ENCODE peak calls at places on chromosomes 3 and 15, in five cellular contexts. C is GM13976, Y is uterus, F is neural crest cell, S is mesothelial cell of epicardium. V is an unnamed sample.
A peak's percentile ranks its signal among the peaks of the same experiment; 100 is the strongest.

GRCh38 chr3:171614318-171614967 is 154.2 kb upstream of the TNIK start:
- DNase-seq in Y (peak; percentile 57), F (peak; percentile 51), C (peak; percentile 40), S (no peak), V (peak; percentile 23)

GRCh38 chr3:171569571-171570132 is 109.4 kb upstream of the TNIK start:
- DNase-seq in C (no peak), Y (no peak), F (no peak), S (no peak), V (no peak)

GRCh38 chr15:47887181-47887580 is 169.9 kb downstream of the SEMA6D start:
- DNase-seq in Y (no peak), F (no peak), S (no peak), C (no peak), V (no peak)

GRCh38 chr15:50135123-50135541 is 16.1 kb upstream of the ATP8B4 start:
- DNase-seq in Y (no peak), F (no peak), S (no peak), C (no peak), V (no peak)

GRCh38 chr3:23203651-23204111 is 554 bp downstream of the UBE2E2 start:
- DNase-seq in Y (peak; percentile 27), S (no peak), C (peak; percentile 32), F (peak; percentile 18), V (peak; percentile 17)

GRCh38 chr3:13539285-13539625 is 9.7 kb upstream of the FBLN2 start:
- DNase-seq in S (no peak), F (no peak), C (no peak), Y (no peak), V (no peak)

GRCh38 chr3:136353461-136353860 is 103.3 kb downstream of the PCCB start:
- DNase-seq in C (peak; percentile 37), S (no peak), F (no peak), Y (no peak), V (no peak)

GRCh38 chr3:55202320-55202719 is 274.5 kb upstream of the LRTM1 start:
- DNase-seq in C (no peak), S (no peak), F (no peak), Y (no peak), V (no peak)

GRCh38 chr3:158384019-158384418 is 187.0 kb upstream of the MLF1 start:
- DNase-seq in Y (no peak), C (peak; percentile 50), F (no peak), S (no peak), V (no peak)

GRCh38 chr15:89356634-89357298 is 22.1 kb upstream of the POLG start:
- DNase-seq in C (no peak), Y (no peak), F (no peak), S (no peak), V (no peak)

GRCh38 chr3:171694888-171695287 is 115.4 kb downstream of the PLD1 start:
- DNase-seq in Y (no peak), S (no peak), F (no peak), C (no peak), V (no peak)

GRCh38 chr3:127206154-127206553 is 13.2 kb downstream of the PRR23E start:
- DNase-seq in F (no peak), S (no peak), C (peak; percentile 20), Y (no peak), V (no peak)

GRCh38 chr3:111577798-111578685 is 17.1 kb downstream of the ZBED2 start:
- DNase-seq in Y (no peak), C (peak; percentile 44), F (no peak), S (no peak), V (no peak)

GRCh38 chr15:59222106-59222505 is 15.5 kb downstream of the LDHAL6B start:
- DNase-seq in Y (no peak), C (no peak), F (no peak), S (no peak), V (no peak)

GRCh38 chr15:91100561-91101355 is 701 bp downstream of the SV2B start:
- DNase-seq in Y (no peak), S (no peak), C (no peak), F (no peak), V (no peak)

GRCh38 chr3:134251731-134252391 is 1.2 kb upstream of the RYK start:
- DNase-seq in F (no peak), Y (peak; percentile 42), C (no peak), S (no peak), V (peak; percentile 64)

GRCh38 chr3:134250717-134251220 is at the start of gene RYK:
- DNase-seq in C (peak; percentile 91), F (peak; percentile 80), Y (peak; percentile 83), S (peak; percentile 53), V (peak; percentile 86)

GRCh38 chr3:134249935-134250716 is 533 bp downstream of the RYK start:
- DNase-seq in C (peak; percentile 76), F (peak; percentile 51), Y (peak; percentile 57), S (peak; percentile 44), V (peak; percentile 68)

GRCh38 chr3:134252766-134253165 is 2.1 kb upstream of the RYK start:
- DNase-seq in Y (no peak), F (no peak), S (no peak), C (no peak), V (no peak)

DNA sequence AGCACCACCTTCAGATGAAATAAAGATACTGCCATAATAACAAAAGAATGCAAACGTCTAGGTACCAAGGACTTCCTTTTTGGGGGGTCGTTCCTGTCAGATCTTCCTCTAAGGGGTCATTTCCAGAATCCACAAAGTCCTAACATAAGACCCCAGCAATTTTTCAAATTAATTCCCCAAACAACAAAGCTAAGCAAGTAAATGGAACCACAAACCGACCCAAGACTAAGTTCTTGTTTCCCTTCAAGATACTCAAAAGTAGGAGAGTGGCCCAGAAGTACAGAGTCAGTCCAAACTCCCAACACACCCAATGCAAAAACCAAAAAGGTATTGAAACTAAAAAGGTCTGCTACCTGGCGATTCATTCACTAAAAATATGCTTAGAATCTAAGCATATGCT is 1.2 kb downstream of the RYK start:
- DNase-seq in C (no peak), F (no peak), S (no peak), Y (no peak), V (no peak)
- TF ChIP-seq CTCF in C (no peak), F (no peak), S (no peak), Y (no peak), V (no peak)

DNA sequence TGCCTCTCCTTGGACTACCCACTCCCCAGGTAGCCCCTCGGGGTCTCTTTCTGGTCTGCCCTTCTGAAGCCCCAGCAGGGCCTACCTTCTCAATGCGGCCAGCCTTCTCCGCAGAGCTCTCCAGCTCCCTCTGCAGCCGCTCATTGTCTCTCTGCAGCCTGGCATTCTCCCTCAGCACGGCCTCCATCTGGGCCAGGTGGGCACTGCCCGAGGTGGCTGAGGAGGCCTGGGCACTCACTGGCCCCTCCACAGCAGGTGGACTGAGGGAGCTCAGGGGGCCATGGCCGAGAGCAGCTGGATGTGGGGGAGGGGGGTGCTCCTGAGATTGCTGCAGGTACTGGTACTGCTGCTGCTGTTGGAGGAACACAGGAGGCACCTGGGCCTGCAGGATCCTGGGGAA is 6.8 kb downstream of the AMOTL2 start:
- DNase-seq in F (no peak), Y (no peak), C (no peak), S (no peak), V (no peak)
- TF ChIP-seq CTCF in F (no peak), Y (no peak), C (no peak), S (no peak), V (no peak)

GRCh38 chr3:19229086-19229485 is 80.8 kb downstream of the KCNH8 start:
- DNase-seq in Y (no peak), C (no peak), S (no peak), F (no peak), V (no peak)
- TF ChIP-seq CTCF in Y (no peak), C (no peak), S (no peak), F (no peak), V (no peak)

DNA sequence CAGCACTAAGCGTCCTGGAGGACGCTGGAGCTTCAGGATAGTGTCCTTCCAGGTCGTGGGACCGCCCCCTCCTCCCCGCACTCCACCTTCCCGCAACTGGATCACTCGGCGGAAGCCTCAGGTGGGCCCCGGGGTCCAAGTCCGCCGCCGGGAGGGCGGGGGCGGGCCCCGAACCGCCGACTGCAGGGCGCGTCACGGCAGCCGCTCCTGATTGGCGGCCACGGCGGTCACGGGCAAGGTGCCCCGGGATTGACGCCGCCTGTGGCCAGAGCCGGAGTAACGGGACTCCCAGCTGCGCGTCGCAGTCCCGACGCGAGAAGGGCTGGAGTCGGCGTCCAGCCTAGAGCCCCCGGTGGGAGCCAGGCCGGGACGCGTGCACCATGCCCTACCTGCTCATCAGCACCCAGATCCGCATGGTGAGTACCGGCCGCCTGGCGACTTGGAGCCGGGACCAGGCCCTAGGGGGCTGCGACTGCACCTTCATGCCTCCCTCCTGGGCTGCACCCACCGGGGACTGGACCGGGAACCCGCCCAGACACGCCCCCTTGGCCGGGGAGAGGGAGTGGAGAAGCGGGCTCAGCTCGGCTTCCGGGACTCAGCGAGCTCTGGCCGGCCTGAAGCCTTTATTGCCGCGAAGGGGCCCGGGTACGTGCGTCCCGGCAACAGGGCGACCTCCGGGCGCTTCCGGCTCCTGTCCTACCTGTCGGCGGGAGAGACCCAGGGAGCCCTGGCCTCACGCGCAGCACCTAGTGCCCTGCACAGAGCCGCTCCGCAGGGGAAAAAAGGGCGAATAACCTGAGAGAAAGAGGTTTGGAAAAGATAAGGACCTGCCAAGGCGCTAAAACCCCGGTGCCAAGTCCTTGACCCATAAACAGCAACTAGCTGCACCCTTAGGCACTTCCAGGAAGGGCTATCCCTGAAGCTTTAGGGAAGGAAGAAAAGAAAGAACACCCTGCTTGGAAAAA is at the start of gene GCHFR:
- DNase-seq in S (peak; percentile 62), Y (peak; percentile 80), C (peak; percentile 91), F (peak; percentile 62), V (peak; percentile 67)
- TF ChIP-seq CTCF in S (peak; percentile 30), Y (peak; percentile 49), C (peak; percentile 48), F (peak; percentile 53), V (peak; percentile 23)

GRCh38 chr15:69505906-69506305 is 53.3 kb downstream of the RPLP1 start:
- DNase-seq in S (no peak), Y (no peak), C (no peak), F (no peak), V (no peak)

GRCh38 chr15:69501456-69501855 is 48.8 kb downstream of the RPLP1 start:
- DNase-seq in S (no peak), F (no peak), C (no peak), Y (no peak), V (no peak)

GRCh38 chr15:69500339-69500738 is 47.7 kb downstream of the RPLP1 start:
- DNase-seq in C (no peak), S (no peak), F (no peak), Y (no peak), V (no peak)

GRCh38 chr15:69502470-69503045 is 49.9 kb downstream of the RPLP1 start:
- DNase-seq in C (no peak), Y (no peak), S (no peak), F (no peak), V (no peak)

DNA sequence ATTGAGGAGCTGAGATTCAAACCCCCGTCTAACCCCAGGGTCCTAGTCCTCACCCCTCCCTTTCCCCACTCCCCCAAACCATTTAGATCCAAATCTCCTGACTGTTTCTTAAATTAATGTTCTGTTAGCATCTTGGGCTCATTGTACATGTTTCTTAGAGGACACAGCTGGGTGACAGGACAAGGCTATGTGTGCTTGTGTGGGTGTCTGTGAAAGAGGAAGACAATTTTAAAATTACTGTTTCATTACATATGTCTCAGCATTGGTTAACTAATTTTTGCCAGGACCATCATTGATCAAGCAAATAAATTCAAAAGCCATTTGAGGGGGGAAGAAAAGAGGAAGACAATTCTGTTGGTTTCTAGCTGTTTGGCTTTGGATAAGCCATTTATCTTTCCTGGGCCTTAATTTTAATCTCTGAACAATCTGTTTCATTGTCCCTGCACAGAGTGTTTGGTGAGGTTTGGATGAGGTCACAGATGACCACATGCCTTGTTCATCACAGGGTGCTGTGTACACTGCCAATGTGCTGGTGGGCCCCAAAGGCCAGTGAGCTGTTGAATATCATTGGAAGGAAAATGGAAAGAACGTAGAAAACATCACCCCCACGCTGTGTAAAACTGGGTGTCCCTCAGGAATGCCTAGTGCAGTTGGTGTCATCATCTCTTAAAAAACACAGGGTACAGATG is 51.9 kb downstream of the RPLP1 start:
- DNase-seq in C (no peak), F (no peak), Y (no peak), S (no peak), V (no peak)
- TF ChIP-seq CTCF in C (no peak), F (no peak), Y (no peak), S (no peak), V (no peak)

GRCh38 chr3:186425788-186426730 is 64.0 kb upstream of the DGKG start:
- DNase-seq in S (no peak), C (no peak), F (no peak), Y (no peak), V (no peak)
- TF ChIP-seq CTCF in S (no peak), C (no peak), F (peak; percentile 37), Y (no peak), V (peak; percentile 20)